ENCODE peak calls at places on chromosome 13, in five cellular contexts. A, W, S, B and C are unnamed samples.

GRCh38 chr13:26480246-26480855 is 77.1 kb upstream of the WASF3 start:
- DNase-seq in W (no peak), B (no peak), A (no peak), S (no peak), C (no peak)

GRCh38 chr13:60591348-60591747 is 194.3 kb downstream of the TDRD3 start:
- DNase-seq in S (peak), W (peak), A (no peak), B (no peak), C (no peak)

GRCh38 chr13:65336916-65337315 is 1893.2 kb downstream of the PCDH9 start:
- DNase-seq in B (no peak), W (peak), A (no peak), S (peak), C (no peak)

GRCh38 chr13:101527130-101527529 is 74.7 kb downstream of the ITGBL1 start:
- DNase-seq in S (no peak), B (no peak), W (peak), A (no peak), C (no peak)

GRCh38 chr13:52348983-52349780 is 56.8 kb downstream of the THSD1 start:
- DNase-seq in W (peak), A (no peak), B (no peak), S (no peak), C (no peak)

GRCh38 chr13:64234255-64234654 is 2818.6 kb upstream of the PCDH20 start:
- DNase-seq in B (no peak), S (no peak), A (no peak), W (peak), C (no peak)

GRCh38 chr13:19587635-19588300 is 26.4 kb upstream of the TPTE2 start:
- DNase-seq in B (no peak), A (no peak), S (no peak), W (peak), C (no peak)

GRCh38 chr13:21837841-21838551 is 167.1 kb downstream of the FGF9 start:
- DNase-seq in B (no peak), A (no peak), W (no peak), S (no peak), C (no peak)

GRCh38 chr13:41388143-41388881 is 69.0 kb upstream of the RGCC start:
- DNase-seq in S (no peak), W (no peak), A (no peak), B (no peak), C (no peak)

GRCh38 chr13:94956407-94957110 is 244.2 kb upstream of the SOX21 start:
- DNase-seq in W (peak), B (no peak), A (no peak), S (no peak), C (no peak)

GRCh38 chr13:113647351-113648217 is 10.4 kb downstream of the ATP4B start:
- DNase-seq in A (peak), B (peak), S (no peak), W (no peak), C (peak)

GRCh38 chr13:105783261-105783660 is 752.2 kb downstream of the EFNB2 start:
- DNase-seq in S (no peak), W (no peak), B (no peak), A (no peak), C (no peak)
- TF ChIP-seq CTCF in S (no peak), W (no peak), B (no peak), A (no peak), C (no peak)

DNA sequence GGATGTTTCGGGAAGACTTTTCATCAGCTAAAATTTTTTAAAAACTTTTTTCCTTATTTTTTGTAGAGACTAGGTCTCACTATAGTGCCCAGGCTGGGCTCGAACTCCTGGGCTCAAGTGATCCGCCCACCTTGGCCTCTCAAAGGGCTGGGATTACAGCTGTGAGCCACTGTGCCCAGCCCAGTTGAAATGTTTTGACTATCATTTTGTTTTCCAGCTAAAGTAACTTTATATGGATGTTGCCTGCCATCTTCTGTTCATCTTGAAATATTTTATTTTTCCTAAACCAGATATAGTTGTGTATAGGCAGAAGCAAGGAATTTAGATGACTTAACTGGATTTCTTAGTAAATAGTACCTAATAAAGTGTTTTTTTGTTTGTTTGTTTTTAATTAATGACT is 7.0 kb downstream of the CAB39L start:
- DNase-seq in S (peak), B (no peak), W (peak), A (no peak), C (no peak)
- TF ChIP-seq CTCF in S (peak), B (peak), W (peak), A (no peak), C (no peak)

DNA sequence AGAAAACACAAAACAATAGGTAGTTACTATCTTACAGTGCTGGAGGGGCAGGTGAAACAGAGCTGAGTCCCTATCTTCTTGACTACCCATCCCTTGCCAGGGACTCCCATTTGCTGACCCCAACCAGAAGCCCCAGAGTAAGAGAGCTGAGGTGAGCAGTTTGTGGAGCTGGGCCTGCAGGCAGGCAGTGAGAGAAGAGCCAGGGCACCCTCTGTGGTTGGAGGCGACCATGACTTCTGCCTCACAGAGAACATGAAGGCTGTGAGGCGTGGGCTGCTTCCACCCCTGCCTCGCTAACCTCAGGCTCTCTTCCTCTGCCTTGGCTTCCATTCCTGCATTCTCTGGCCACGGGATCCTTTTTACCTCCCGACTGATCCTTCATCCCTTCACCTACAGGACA is 47.5 kb upstream of the RNF113B start:
- DNase-seq in S (no peak), B (no peak), A (no peak), W (no peak), C (no peak)
- TF ChIP-seq CTCF in S (no peak), B (no peak), A (no peak), W (peak), C (no peak)

GRCh38 chr13:90867336-90867683 is 480.2 kb upstream of the MIR17HG start:
- DNase-seq in S (peak), B (peak), W (peak), A (peak), C (no peak)
- TF ChIP-seq CTCF in S (peak), B (peak), W (peak), A (peak), C (no peak)

DNA sequence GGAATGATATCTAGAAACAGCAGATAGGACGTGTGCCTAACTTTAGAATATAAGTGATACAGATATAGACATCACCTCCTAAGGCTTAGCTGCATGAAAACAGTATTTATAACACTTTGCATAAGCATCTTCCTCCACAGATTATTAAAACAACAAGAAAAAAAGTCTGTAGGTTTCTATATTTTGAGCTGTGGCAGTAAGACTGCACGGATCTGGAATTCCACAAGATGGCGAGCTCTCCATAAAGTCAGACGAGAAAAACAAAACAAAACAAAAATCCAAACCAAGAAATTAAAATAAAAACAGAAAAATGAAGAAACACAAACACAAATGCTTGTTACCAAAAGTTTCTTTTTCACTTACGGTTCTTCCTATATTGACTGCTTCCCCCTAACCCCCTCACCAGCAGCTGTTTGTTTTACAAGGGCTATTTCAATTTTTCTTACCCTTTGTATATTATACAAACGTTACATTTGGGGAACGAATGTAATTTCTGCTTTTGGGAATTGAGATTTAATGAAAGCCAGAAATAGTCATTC is 285.8 kb downstream of the MYO16 start:
- DNase-seq in S (no peak), W (peak), B (no peak), A (no peak), C (no peak)
- TF ChIP-seq CTCF in S (peak), W (peak), B (peak), A (peak), C (no peak)

DNA sequence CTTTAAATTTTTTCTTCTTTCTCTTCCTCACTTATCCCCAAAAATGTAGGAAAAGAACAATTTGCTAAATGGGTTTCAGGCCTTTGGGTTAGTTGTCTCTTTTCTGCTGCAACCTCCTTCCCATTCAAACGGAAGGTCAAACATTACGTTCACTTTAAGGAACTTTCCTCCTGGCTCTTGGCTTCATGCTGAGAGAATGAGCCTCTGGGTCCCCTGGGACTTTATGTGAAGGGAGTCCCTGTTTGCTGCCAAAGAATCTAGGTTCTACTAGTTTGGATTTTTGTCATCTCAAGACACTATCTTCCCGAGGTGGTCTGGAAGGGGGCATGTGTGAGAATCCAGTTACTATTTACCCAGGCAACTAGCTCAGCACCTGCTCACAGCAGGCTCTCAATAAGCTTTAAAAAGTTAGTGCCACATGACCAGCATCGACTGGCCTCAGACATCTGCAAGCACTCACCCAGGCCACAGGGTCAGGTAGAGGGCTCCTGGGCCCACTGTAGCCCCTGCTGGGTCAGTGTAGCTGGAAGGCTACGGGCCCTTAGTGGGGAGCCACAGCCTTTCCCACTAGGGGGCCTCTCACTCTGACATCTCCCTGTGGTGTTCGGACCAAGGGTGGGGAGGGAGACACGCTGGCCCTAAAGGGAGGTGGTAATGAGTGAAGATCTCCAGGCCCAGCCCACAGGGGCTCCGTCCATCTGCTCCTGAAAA is 40.5 kb downstream of the FAM124A start:
- DNase-seq in W (no peak), A (no peak), S (no peak), B (no peak), C (no peak)
- TF ChIP-seq CTCF in W (peak), A (peak), S (no peak), B (no peak), C (no peak)

GRCh38 chr13:99366075-99366987 is 59.1 kb upstream of the GPR183 start:
- DNase-seq in S (no peak), B (no peak), A (no peak), W (no peak), C (no peak)

GRCh38 chr13:99363949-99364348 is 56.8 kb upstream of the GPR183 start:
- DNase-seq in S (no peak), B (no peak), A (no peak), W (no peak), C (no peak)

GRCh38 chr13:99370476-99371272 is 63.5 kb upstream of the GPR183 start:
- DNase-seq in B (no peak), W (no peak), S (no peak), A (no peak), C (no peak)

GRCh38 chr13:99367106-99367616 is 60.0 kb upstream of the GPR183 start:
- DNase-seq in B (no peak), W (no peak), A (no peak), S (no peak), C (no peak)

DNA sequence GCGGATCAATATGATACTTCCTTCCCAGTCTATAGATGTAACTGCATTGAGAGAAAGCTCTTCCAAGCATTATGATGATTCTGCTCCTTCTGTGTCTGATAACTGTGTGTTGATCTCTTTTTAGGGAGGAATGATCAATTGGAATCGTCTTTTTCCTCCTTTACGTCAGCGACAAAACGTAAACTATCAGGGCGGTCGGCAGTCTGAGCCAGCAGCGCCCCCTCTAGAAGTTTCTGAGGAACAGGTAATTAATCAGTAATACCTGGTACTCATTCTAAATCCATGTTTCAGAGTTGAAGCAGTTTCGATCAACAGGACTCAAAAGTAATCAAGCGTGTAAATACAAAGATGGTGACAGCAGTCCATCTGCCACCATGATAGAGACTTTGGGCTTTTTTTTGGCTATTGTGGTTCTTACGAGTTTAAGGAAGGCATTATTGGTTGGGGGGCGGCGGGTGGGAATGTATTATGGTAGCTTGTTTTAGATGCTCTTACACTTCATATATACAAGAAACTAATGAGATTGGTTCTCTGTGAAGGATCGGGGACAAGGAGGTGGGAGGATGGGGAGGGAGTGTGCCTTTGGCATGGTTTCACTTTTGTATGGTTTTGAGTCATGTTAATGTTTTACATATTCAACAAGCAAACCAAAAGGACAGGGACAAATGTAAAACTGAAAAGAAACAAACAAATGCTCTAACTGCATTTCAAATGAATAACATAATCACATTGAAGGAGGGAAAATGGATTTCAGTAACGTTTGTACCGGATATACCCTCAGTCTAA is 60.7 kb upstream of the GPR183 start:
- DNase-seq in B (no peak), W (no peak), S (no peak), A (no peak), C (no peak)
- TF ChIP-seq CTCF in B (no peak), W (no peak), S (no peak), A (no peak), C (no peak)